ENCODE peak calls at places on chromosomes 3 and 15, in seven cellular contexts. L, A, N, G, M, E and D are unnamed samples.
A peak's percentile ranks its signal among the peaks of the same experiment; 100 is the strongest.

GRCh38 chr3:55882006-55882405 is 394.9 kb upstream of the WNT5A start:
- DNase-seq in G (peak; percentile 43), A (no peak), L (no peak), M (no peak), E (no peak), N (no peak), D (no peak)

GRCh38 chr3:169769287-169770181 is at the start of gene ACTRT3:
- DNase-seq in G (peak; percentile 84), E (no peak), M (no peak), L (peak; percentile 79), A (peak; percentile 84), N (no peak), D (peak; percentile 76)

GRCh38 chr15:68614621-68615035 is 35.8 kb downstream of the CORO2B start:
- DNase-seq in E (no peak), G (peak; percentile 78), N (no peak), M (no peak), L (peak; percentile 75), A (no peak), D (no peak)

GRCh38 chr15:51189579-51190397 is 95.1 kb upstream of the TNFAIP8L3 start:
- DNase-seq in G (no peak), A (no peak), N (no peak), E (no peak), L (no peak), M (no peak), D (no peak)

GRCh38 chr3:136209921-136210320 is 13.8 kb upstream of the MSL2 start:
- DNase-seq in E (no peak), G (no peak), M (no peak), N (no peak), L (no peak), A (no peak), D (no peak)

GRCh38 chr15:51331141-51331540 is 7.3 kb downstream of the CYP19A1 start:
- DNase-seq in A (no peak), L (no peak), M (no peak), G (no peak), N (no peak), E (no peak), D (no peak)

GRCh38 chr3:184417619-184418327 is 37.9 kb downstream of the CHRD start:
- DNase-seq in G (peak; percentile 84), E (peak; percentile 14), N (peak; percentile 22), A (peak; percentile 85), M (peak; percentile 8), L (peak; percentile 81), D (peak; percentile 80)

GRCh38 chr15:65790692-65791334 is 1.3 kb downstream of the DENND4A start:
- DNase-seq in E (no peak), L (no peak), A (peak; percentile 35), M (no peak), N (no peak), G (no peak), D (no peak)

GRCh38 chr15:89129123-89129815 is 41.0 kb downstream of the ABHD2 start:
- DNase-seq in G (peak; percentile 80), A (peak; percentile 59), N (peak; percentile 28), M (no peak), L (no peak), E (no peak), D (peak; percentile 63)

GRCh38 chr15:88465633-88466219 is 1.5 kb downstream of the MRPL46 start:
- DNase-seq in M (no peak), N (no peak), G (no peak), E (no peak), A (no peak), L (no peak), D (no peak)

GRCh38 chr3:141076821-141077571 is 25.8 kb downstream of the SPSB4 start:
- DNase-seq in G (no peak), A (no peak), N (no peak), L (peak; percentile 76), M (no peak), E (no peak), D (peak; percentile 31)

GRCh38 chr3:18228060-18228459 is 197.1 kb downstream of the SATB1 start:
- DNase-seq in N (no peak), G (no peak), A (no peak), E (no peak), L (no peak), M (no peak), D (no peak)

GRCh38 chr3:164460851-164461250 is 617.4 kb downstream of the SI start:
- DNase-seq in M (no peak), A (no peak), N (no peak), G (no peak), E (no peak), L (no peak), D (no peak)

GRCh38 chr3:56001991-56002390 is 466.3 kb downstream of the ERC2 start:
- DNase-seq in N (no peak), M (no peak), A (no peak), E (no peak), L (no peak), G (no peak), D (no peak)

GRCh38 chr3:98322686-98323085 is 31.0 kb upstream of the OR5K4 start:
- DNase-seq in E (no peak), M (no peak), A (no peak), G (no peak), N (no peak), L (no peak), D (no peak)

GRCh38 chr3:149955449-149955848 is 15.2 kb downstream of the PFN2 start:
- DNase-seq in L (no peak), G (no peak), E (no peak), M (no peak), A (no peak), N (no peak), D (no peak)

GRCh38 chr3:101204246-101204645 is 116.1 kb downstream of the IMPG2 start:
- DNase-seq in A (no peak), L (no peak), M (no peak), E (no peak), G (no peak), N (no peak), D (no peak)

GRCh38 chr3:50323092-50323600 is 601 bp upstream of the HYAL2 start:
- DNase-seq in N (no peak), G (no peak), A (no peak), M (no peak), L (no peak), E (no peak), D (no peak)

GRCh38 chr3:50321146-50321843 is 1.2 kb downstream of the HYAL2 start:
- DNase-seq in G (peak; percentile 93), A (peak; percentile 96), N (no peak), M (peak; percentile 42), E (peak; percentile 45), L (peak; percentile 95), D (peak; percentile 92)

GRCh38 chr3:50321844-50322385 is 630 bp downstream of the HYAL2 start:
- DNase-seq in N (no peak), M (no peak), G (no peak), L (no peak), A (no peak), E (no peak), D (no peak)

GRCh38 chr3:50323614-50324199 is 1.2 kb upstream of the HYAL2 start:
- DNase-seq in A (no peak), E (no peak), G (no peak), M (no peak), L (no peak), N (no peak), D (no peak)

GRCh38 chr3:50322386-50323091 is at the start of gene HYAL2:
- DNase-seq in A (no peak), E (no peak), L (no peak), M (no peak), N (no peak), G (peak; percentile 76), D (peak; percentile 67)
- TF ChIP-seq POLR2AphosphoS5 in A (no peak), E (no peak), L (peak; percentile 44), M (no peak), N (no peak), G (no peak), D (no peak)

DNA sequence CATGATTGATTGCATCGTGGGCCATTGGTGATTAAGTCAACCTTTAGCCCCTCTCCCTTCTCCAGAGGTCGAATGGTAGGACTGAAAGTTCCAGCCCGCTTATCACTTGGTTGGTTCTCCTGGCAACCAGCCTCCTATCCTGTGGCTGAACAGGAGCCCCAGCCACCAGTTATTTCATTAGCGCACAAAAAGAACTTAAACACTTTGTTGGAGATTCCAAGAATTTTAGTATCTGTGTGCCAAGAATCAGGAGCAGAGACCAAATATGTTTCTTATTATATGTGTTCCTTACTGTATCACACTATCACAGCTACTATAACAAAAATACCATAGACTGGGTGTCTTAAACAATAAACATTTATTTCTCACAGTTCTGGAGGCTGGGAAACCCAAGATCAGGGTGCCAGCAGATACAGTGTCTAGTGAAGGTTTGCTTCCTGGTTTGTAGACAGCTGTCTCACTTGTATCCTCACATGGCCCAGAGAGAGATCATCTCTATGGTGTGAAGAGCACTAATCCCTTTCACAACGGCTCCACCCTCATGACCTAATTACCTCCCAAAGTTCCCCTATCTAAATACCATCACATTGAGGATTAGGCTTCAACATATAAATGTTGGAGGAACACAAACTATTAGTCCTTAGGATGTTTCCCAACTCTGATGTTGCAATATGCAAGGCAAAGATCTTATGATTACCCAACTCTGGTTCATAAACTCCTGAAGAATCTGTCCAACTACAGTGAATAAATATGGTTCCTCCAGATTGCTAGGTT is 30.5 kb upstream of the APH1B start:
- DNase-seq in A (no peak), M (no peak), G (no peak), E (peak; percentile 75), L (peak; percentile 70), N (no peak), D (no peak)
- TF ChIP-seq POLR2AphosphoS5 in A (no peak), M (no peak), G (no peak), E (no peak), L (peak; percentile 77), N (no peak), D (peak; percentile 48)

DNA sequence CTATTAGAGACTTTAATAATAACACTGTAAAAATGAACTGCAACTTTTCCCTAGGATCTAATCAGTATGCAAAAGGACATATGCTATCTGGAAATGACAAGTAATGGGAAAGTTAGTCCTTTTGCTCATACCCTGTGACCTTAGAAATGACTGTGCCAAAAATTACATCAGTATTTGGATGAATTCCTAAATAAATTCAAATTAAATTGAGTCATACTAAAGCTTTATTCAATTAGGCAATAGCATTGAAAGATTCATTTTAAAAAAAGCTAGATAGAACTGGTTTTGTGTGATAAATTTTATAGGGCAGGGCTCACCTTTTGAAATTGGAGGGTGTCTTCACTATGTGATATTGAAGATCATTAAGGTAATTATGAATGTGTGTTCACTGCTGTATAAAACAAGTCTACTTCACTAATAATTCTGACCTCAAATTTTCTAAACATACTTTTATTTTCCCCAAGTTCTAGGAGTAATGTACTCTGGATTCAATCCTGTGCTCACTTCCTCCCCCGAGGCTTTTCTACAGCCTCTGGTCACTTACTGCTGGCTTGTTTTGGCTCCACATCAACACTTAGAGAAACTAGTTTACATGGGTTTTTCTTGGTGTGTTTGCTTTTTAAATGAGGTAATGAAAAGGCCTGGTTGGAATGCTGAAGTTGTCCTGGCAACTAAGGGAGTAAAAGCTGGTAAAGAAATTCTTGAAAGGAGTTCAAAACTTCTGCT is 44.4 kb upstream of the SPTSSB start:
- DNase-seq in M (no peak), A (no peak), G (no peak), N (no peak), E (no peak), L (no peak), D (peak; percentile 35)
- TF ChIP-seq POLR2AphosphoS5 in M (no peak), A (no peak), G (no peak), N (peak; percentile 29), E (no peak), L (peak; percentile 12), D (no peak)

GRCh38 chr15:80342148-80342547 is 62.0 kb upstream of the ARNT2 start:
- DNase-seq in G (no peak), M (no peak), N (no peak), A (no peak), E (no peak), L (no peak), D (no peak)

GRCh38 chr15:80339601-80340000 is 64.6 kb upstream of the ARNT2 start:
- DNase-seq in M (no peak), L (no peak), G (no peak), N (no peak), A (no peak), E (no peak), D (no peak)

GRCh38 chr15:80343610-80344009 is 60.6 kb upstream of the ARNT2 start:
- DNase-seq in G (no peak), A (no peak), L (no peak), M (no peak), N (no peak), E (no peak), D (peak; percentile 29)
- TF ChIP-seq POLR2AphosphoS5 in G (no peak), A (no peak), L (peak; percentile 66), M (no peak), N (no peak), E (no peak), D (no peak)